ENCODE peak calls at places on chromosomes 1 and 21, in nine cellular contexts. V, R, H, J, D, Z, E, N and F are unnamed samples.

GRCh38 chr1:62433861-62434611 is 2.8 kb upstream of the USP1 start:
- DNase-seq in V (no peak), R (no peak), H (no peak), J (no peak), D (no peak), Z (peak), E (no peak), N (no peak), F (no peak)

GRCh38 chr1:8495928-8496401 is 178.1 kb downstream of the SLC45A1 start:
- DNase-seq in V (no peak), R (no peak), H (no peak), J (no peak), D (peak), Z (peak), E (no peak), N (no peak), F (no peak)

GRCh38 chr1:7743346-7743745 is 27.8 kb upstream of the VAMP3 start:
- DNase-seq in V (no peak), R (no peak), H (no peak), J (no peak), D (no peak), Z (no peak), E (no peak), N (no peak), F (no peak)

GRCh38 chr1:211583011-211583995 is 4.3 kb upstream of the SLC30A1 start:
- DNase-seq in V (no peak), R (no peak), H (no peak), J (no peak), D (no peak), Z (no peak), E (no peak), N (no peak), F (no peak)

GRCh38 chr1:172673761-172674160 is 14.9 kb downstream of the FASLG start:
- DNase-seq in V (no peak), R (no peak), H (no peak), J (no peak), D (no peak), Z (peak), E (no peak), N (no peak), F (no peak)

GRCh38 chr1:224635356-224635755 is 19.2 kb downstream of the CNIH3 start:
- DNase-seq in V (no peak), R (no peak), H (no peak), J (no peak), D (no peak), Z (peak), E (no peak), N (no peak), F (no peak)

GRCh38 chr1:28971980-28972771 is 57.8 kb downstream of the EPB41 start:
- DNase-seq in V (no peak), R (no peak), H (no peak), J (no peak), D (no peak), Z (peak), E (no peak), N (no peak), F (no peak)

GRCh38 chr1:165222580-165222979 is 133.9 kb downstream of the LMX1A start:
- DNase-seq in V (no peak), R (no peak), H (no peak), J (no peak), D (no peak), Z (no peak), E (no peak), N (no peak), F (no peak)

GRCh38 chr1:209249280-209249670 is 334.2 kb upstream of the CAMK1G start:
- DNase-seq in V (no peak), R (no peak), H (no peak), J (no peak), D (no peak), Z (no peak), E (no peak), N (no peak), F (no peak)

GRCh38 chr21:45388011-45388521 is 16.9 kb upstream of the COL18A1 start:
- DNase-seq in V (no peak), R (no peak), H (peak), J (no peak), D (no peak), Z (no peak), E (peak), N (peak), F (peak)

GRCh38 chr21:33071878-33072306 is 2.0 kb downstream of the OLIG1 start:
- DNase-seq in V (no peak), R (no peak), H (no peak), J (no peak), D (no peak), Z (no peak), E (no peak), N (peak), F (no peak)

GRCh38 chr1:89986020-89986419 is 8.9 kb upstream of the ZNF326 start:
- DNase-seq in V (no peak), R (no peak), H (no peak), J (no peak), D (no peak), Z (no peak), E (no peak), N (no peak), F (no peak)

GRCh38 chr1:157482174-157482573 is 70.1 kb downstream of the FCRL5 start:
- DNase-seq in V (no peak), R (no peak), H (no peak), J (no peak), D (no peak), Z (no peak), E (no peak), N (no peak), F (no peak)

GRCh38 chr1:67896826-67897225 is 63.6 kb upstream of the GNG12 start:
- DNase-seq in V (no peak), R (no peak), H (no peak), J (no peak), D (no peak), Z (no peak), E (no peak), N (no peak), F (no peak)

GRCh38 chr1:910311-910880 is 13.3 kb upstream of the SAMD11 start:
- DNase-seq in V (no peak), R (peak), H (peak), J (peak), D (no peak), Z (no peak), E (no peak), N (peak), F (no peak)